ENCODE peak calls at places on chromosomes 7 and 10, in five cellular contexts. S, Q, G, C and A are unnamed samples.
A peak's percentile ranks its signal among the peaks of the same experiment; 100 is the strongest.

GRCh38 chr10:71225291-71226058 is 13.1 kb downstream of the UNC5B start:
- DNase-seq in S (peak; percentile 40), C (no peak), Q (no peak), G (no peak), A (peak; percentile 53)

GRCh38 chr7:12703881-12704280 is 16.4 kb downstream of the ARL4A start:
- DNase-seq in G (no peak), S (no peak), Q (no peak), C (no peak), A (no peak)

GRCh38 chr7:80851896-80852476 is 66.9 kb downstream of the SEMA3C start:
- DNase-seq in Q (peak; percentile 71), G (peak; percentile 22), S (no peak), C (no peak), A (no peak)

GRCh38 chr10:22700489-22700888 is 13.9 kb downstream of the PIP4K2A start:
- DNase-seq in C (no peak), Q (no peak), S (no peak), G (no peak), A (no peak)

GRCh38 chr7:104137971-104138370 is 69.8 kb downstream of the ORC5 start:
- DNase-seq in Q (no peak), S (no peak), C (no peak), G (no peak), A (no peak)

GRCh38 chr10:3812141-3812540 is 27.1 kb upstream of the KLF6 start:
- DNase-seq in S (no peak), C (no peak), G (no peak), Q (no peak), A (no peak)

GRCh38 chr7:92293887-92294616 is 48.3 kb downstream of the ANKIB1 start:
- DNase-seq in C (no peak), S (no peak), Q (no peak), G (no peak), A (no peak)

GRCh38 chr10:87847550-87847949 is 15.8 kb downstream of the KLLN start:
- DNase-seq in Q (no peak), G (no peak), S (no peak), C (no peak), A (no peak)

GRCh38 chr7:25720427-25720826 is 431.6 kb upstream of the NFE2L3 start:
- DNase-seq in Q (no peak), G (no peak), S (no peak), C (no peak), A (no peak)

GRCh38 chr10:10657139-10657760 is 360.4 kb upstream of the CELF2 start:
- DNase-seq in S (no peak), C (no peak), Q (no peak), G (no peak), A (no peak)

GRCh38 chr10:16011548-16011947 is 151.2 kb upstream of the MINDY3 start:
- DNase-seq in G (no peak), Q (no peak), S (no peak), C (no peak), A (no peak)

GRCh38 chr7:131522325-131522920 is 34.0 kb downstream of the PODXL start:
- DNase-seq in S (no peak), G (no peak), Q (no peak), C (no peak), A (peak; percentile 51)

GRCh38 chr10:44971419-44971818 is 7.2 kb downstream of the DEPP1 start:
- DNase-seq in G (no peak), C (no peak), S (no peak), Q (no peak), A (peak; percentile 79)

GRCh38 chr10:6721480-6721879 is 141.4 kb upstream of the PRKCQ start:
- DNase-seq in S (no peak), G (peak; percentile 65), C (no peak), Q (peak; percentile 66), A (no peak)

GRCh38 chr7:11212816-11213215 is 239.1 kb downstream of the PHF14 start:
- DNase-seq in C (no peak), Q (peak; percentile 68), G (no peak), S (no peak), A (no peak)

GRCh38 chr10:11298116-11298515 is 280.4 kb downstream of the CELF2 start:
- DNase-seq in S (no peak), Q (no peak), G (no peak), C (no peak), A (no peak)

GRCh38 chr10:25263931-25264330 is 89.1 kb downstream of the GPR158 start:
- DNase-seq in Q (no peak), C (no peak), S (no peak), G (no peak), A (no peak)

GRCh38 chr7:56218510-56218909 is 102.3 kb upstream of the NUPR2 start:
- DNase-seq in S (no peak), Q (no peak), C (no peak), G (no peak), A (no peak)

GRCh38 chr7:98870807-98871491 is 1.1 kb upstream of the TMEM130 start:
- DNase-seq in C (no peak), S (no peak), G (no peak), Q (no peak), A (peak; percentile 68)

GRCh38 chr7:69620063-69620462 is 21.8 kb downstream of the AUTS2 start:
- DNase-seq in G (no peak), S (no peak), Q (no peak), C (no peak), A (no peak)

GRCh38 chr7:47183896-47184629 is 397.8 kb downstream of the TNS3 start:
- DNase-seq in G (no peak), S (peak; percentile 52), Q (no peak), C (no peak), A (no peak)

GRCh38 chr7:44396931-44397525 is 71.6 kb upstream of the CAMK2B start:
- DNase-seq in S (peak; percentile 4), Q (no peak), G (no peak), C (no peak), A (no peak)

GRCh38 chr7:5557920-5558401 is 134.3 kb upstream of the TNRC18 start:
- DNase-seq in C (no peak), Q (no peak), S (peak; percentile 32), G (peak; percentile 44), A (peak; percentile 92)

GRCh38 chr10:42988069-42988468 is 88.8 kb upstream of the RET start:
- DNase-seq in G (peak; percentile 2), C (no peak), Q (no peak), S (no peak), A (peak; percentile 48)

GRCh38 chr10:118873738-118874105 is 119.0 kb upstream of the CACUL1 start:
- DNase-seq in S (no peak), C (no peak), G (no peak), Q (no peak), A (no peak)

GRCh38 chr10:42937649-42938180 is 139.2 kb upstream of the RET start:
- DNase-seq in Q (no peak), S (no peak), C (no peak), G (no peak), A (peak; percentile 52)

GRCh38 chr10:75469018-75469616 is 37.7 kb downstream of the LRMDA start:
- DNase-seq in Q (peak; percentile 78), C (no peak), G (peak; percentile 74), S (peak; percentile 18), A (no peak)

GRCh38 chr7:74306737-74307469 is 17.7 kb downstream of the CLIP2 start:
- DNase-seq in G (no peak), C (no peak), Q (no peak), S (peak; percentile 37), A (no peak)

GRCh38 chr7:41241641-41242040 is 461.2 kb downstream of the INHBA start:
- DNase-seq in C (no peak), Q (no peak), S (no peak), G (no peak), A (no peak)

GRCh38 chr7:140653319-140654108 is 12.9 kb upstream of the DENND2A start:
- DNase-seq in S (peak; percentile 61), C (no peak), Q (peak; percentile 64), G (peak; percentile 89), A (peak; percentile 70)

DNA sequence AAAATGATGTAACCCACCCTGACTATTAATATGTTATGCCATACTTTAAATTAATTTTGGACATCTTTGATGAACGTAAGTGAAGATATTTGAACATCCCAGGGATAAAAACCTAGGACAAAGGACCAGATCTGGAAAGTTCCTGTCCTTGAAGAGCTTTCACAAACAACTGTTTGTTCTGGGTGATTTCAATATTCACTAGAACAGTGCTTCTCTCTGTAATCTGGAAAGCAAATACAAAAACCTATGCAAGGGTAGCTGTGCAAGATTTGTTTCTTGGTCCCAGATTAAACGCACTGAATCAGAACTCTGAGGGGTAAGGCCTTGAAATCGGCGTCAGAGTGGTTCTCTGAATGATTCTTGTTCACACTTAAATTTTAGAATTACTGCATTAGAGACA is 69.5 kb upstream of the CSTF2T start:
- DNase-seq in S (no peak), C (no peak), Q (no peak), G (no peak), A (no peak)
- TF ChIP-seq CTCF in S (no peak), C (no peak), Q (no peak), G (no peak), A (no peak)

DNA sequence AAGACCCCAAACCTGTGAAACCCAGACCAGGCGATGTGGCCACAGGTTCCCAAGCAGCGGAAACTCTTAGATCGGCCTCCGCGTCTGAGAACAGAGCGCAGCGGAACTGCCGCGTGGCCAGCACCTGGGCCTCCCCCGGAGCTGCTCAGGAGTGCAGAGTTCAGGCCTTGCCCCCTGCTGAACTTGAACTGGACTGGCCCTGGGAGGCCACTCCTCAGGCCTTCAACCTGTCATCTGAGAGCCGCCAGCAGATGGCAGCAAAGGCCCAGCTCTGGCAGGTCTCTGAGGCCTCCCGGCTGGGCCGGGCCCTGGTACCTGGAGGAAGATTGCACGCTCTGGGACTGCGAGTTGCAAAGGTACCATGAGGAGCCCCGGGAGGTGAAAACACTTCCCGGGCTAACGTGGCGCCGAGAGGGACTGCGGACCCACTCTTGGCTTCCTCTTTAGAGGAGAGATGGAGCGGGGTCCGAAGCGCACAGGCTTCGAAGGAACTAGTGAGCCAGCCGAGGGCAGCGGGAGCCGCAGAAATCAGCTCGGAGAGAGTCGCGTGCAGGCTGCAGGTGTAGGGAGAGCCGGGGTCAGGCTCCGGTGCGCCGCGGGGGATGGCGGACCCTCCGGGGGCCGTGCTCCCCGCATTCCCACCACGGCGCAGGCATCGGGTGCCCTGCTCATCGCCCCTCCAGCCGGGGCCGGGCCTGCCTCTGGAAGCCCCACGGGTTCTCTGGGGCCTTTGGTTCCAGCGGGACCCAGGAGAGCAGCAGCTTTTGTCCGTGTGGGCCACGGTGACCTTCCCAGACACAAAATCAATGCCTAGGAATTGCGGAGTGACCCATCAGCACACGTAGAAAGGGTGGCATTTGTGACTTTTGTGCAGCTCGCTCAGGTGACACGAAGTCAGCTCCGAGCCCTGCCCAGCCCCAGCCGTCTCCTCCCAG is 89.0 kb downstream of the PAXIP1 start:
- DNase-seq in Q (peak; percentile 59), C (peak; percentile 77), S (peak; percentile 93), G (peak; percentile 91), A (peak; percentile 96)
- H3K4me3 ChIP-seq in Q (no peak overlapping the region), C (peak overlapping the region; percentile 34), S (no peak overlapping the region), G (no peak overlapping the region), A (peak overlapping the region; percentile 34)

GRCh38 chr10:32942081-32942480 is 15.9 kb downstream of the ITGB1 start:
- DNase-seq in C (no peak), G (no peak), S (no peak), Q (no peak), A (no peak)

GRCh38 chr10:32939296-32940111 is 18.5 kb downstream of the ITGB1 start:
- DNase-seq in G (no peak), Q (no peak), S (no peak), C (no peak), A (no peak)

GRCh38 chr10:32938554-32939061 is 19.4 kb downstream of the ITGB1 start:
- DNase-seq in S (peak; percentile 31), Q (no peak), G (peak; percentile 51), C (no peak), A (peak; percentile 73)

GRCh38 chr10:32941357-32941756 is 16.7 kb downstream of the ITGB1 start:
- DNase-seq in C (no peak), G (no peak), S (no peak), Q (no peak), A (no peak)

GRCh38 chr10:32940321-32941264 is 17.4 kb downstream of the ITGB1 start:
- DNase-seq in G (no peak), C (no peak), Q (no peak), S (no peak), A (no peak)
- H3K27ac ChIP-seq in G (no peak overlapping the region), C (no peak overlapping the region), Q (no peak overlapping the region), S (no peak overlapping the region), A (peak overlapping the region; percentile 82)

GRCh38 chr10:2137549-2138174 is 400.3 kb upstream of the ADARB2 start:
- DNase-seq in Q (no peak), S (no peak), C (no peak), G (peak; percentile 49), A (no peak)
- TF ChIP-seq CTCF in Q (peak; percentile 46), S (no peak), C (no peak), G (peak; percentile 41), A (no peak)